ENCODE peak calls at places on chromosome 17, in four cellular contexts. X is A549, V is HepG2, E is K562. H is an unnamed sample.

GRCh38 chr17:76075364-76076099 is 951 bp downstream of the GALR2 start:
- DNase-seq in X (peak), V (no peak), E (no peak), H (no peak)

GRCh38 chr17:11944587-11944986 is 52.7 kb downstream of the ZNF18 start:
- DNase-seq in V (no peak), E (no peak), X (peak), H (no peak)

GRCh38 chr17:81512984-81513668 is 527 bp upstream of the ACTG1 start:
- DNase-seq in X (peak), V (peak), E (peak), H (peak)

GRCh38 chr17:75550139-75550465 is 24.6 kb downstream of the LLGL2 start:
- DNase-seq in X (no peak), E (no peak), V (no peak), H (no peak)

GRCh38 chr17:7476474-7476873 is 3.0 kb downstream of the ZBTB4 start:
- DNase-seq in X (peak), E (peak), V (no peak), H (peak)

GRCh38 chr17:17837380-17837821 is 615 bp upstream of the SREBF1 start:
- DNase-seq in X (peak), V (peak), E (no peak), H (peak)

GRCh38 chr17:42342242-42343008 is 45.8 kb downstream of the STAT3 start:
- DNase-seq in E (peak), X (no peak), V (no peak), H (peak)

GRCh38 chr17:27236710-27237315 is 57.1 kb upstream of the WSB1 start:
- DNase-seq in E (peak), X (peak), V (peak), H (peak)

GRCh38 chr17:54898576-54898975 is 2.1 kb upstream of the TOM1L1 start:
- DNase-seq in E (no peak), X (no peak), V (no peak), H (no peak)

GRCh38 chr17:32835291-32835761 is 41.6 kb downstream of the MYO1D start:
- DNase-seq in E (no peak), V (no peak), X (no peak), H (no peak)

GRCh38 chr17:61178284-61178683 is 221.4 kb upstream of the TBX2 start:
- DNase-seq in V (no peak), E (no peak), X (no peak), H (no peak)

GRCh38 chr17:21061971-21062526 is 19.2 kb upstream of the USP22 start:
- DNase-seq in E (no peak), X (no peak), V (no peak), H (no peak)

GRCh38 chr17:77206557-77206956 is 65.8 kb downstream of the SEC14L1 start:
- DNase-seq in V (no peak), X (no peak), E (no peak), H (peak)

GRCh38 chr17:82645516-82645915 is 2.7 kb downstream of the WDR45B start:
- DNase-seq in X (no peak), E (no peak), V (no peak), H (peak)

GRCh38 chr17:9529033-9529748 is 46.4 kb downstream of the STX8 start:
- DNase-seq in E (peak), X (peak), V (peak), H (peak)

GRCh38 chr17:44097110-44097810 is 26.2 kb downstream of the HDAC5 start:
- DNase-seq in E (peak), V (peak), X (peak), H (peak)

GRCh38 chr17:7558544-7559306 is at the start of gene TNFSF13:
- DNase-seq in E (no peak), X (no peak), V (no peak), H (no peak)

GRCh38 chr17:68533887-68534700 is 21.9 kb downstream of the PRKAR1A start:
- DNase-seq in E (no peak), V (no peak), X (peak), H (peak)

GRCh38 chr17:35082073-35082657 is 18.7 kb upstream of the RFFL start:
- DNase-seq in E (no peak), V (peak), X (no peak), H (peak)

GRCh38 chr17:846901-847777 is 65.0 kb downstream of the MRM3 start:
- DNase-seq in E (no peak), X (no peak), V (no peak), H (peak)

GRCh38 chr17:43530303-43531081 is 15.6 kb downstream of the ETV4 start:
- DNase-seq in V (peak), X (no peak), E (peak), H (peak)

GRCh38 chr17:65023791-65024190 is 32.7 kb downstream of the GNA13 start:
- DNase-seq in E (no peak), V (no peak), X (no peak), H (no peak)

GRCh38 chr17:74190807-74191206 is 12.7 kb upstream of the RPL38 start:
- DNase-seq in X (peak), E (no peak), V (peak), H (no peak)

GRCh38 chr17:81207610-81208581 is 14.9 kb downstream of the CEP131 start:
- DNase-seq in E (no peak), X (no peak), V (no peak), H (no peak)

GRCh38 chr17:72766761-72767356 is 325.6 kb downstream of the SLC39A11 start:
- DNase-seq in X (no peak), E (no peak), V (no peak), H (no peak)

GRCh38 chr17:247767-248166 is 66.3 kb upstream of the DOC2B start:
- DNase-seq in V (no peak), X (no peak), E (no peak), H (no peak)

GRCh38 chr17:50165867-50166517 is at the start of gene SGCA:
- DNase-seq in E (no peak), X (no peak), V (no peak), H (no peak)

GRCh38 chr17:9676742-9677387 is 31.5 kb downstream of the USP43 start:
- DNase-seq in E (no peak), V (peak), X (peak), H (peak)

GRCh38 chr17:75308732-75309629 is 19.7 kb upstream of the SLC25A19 start:
- DNase-seq in X (no peak), E (no peak), V (peak), H (no peak)

GRCh38 chr17:46818929-46819859 is 702 bp upstream of the WNT3 start:
- DNase-seq in V (no peak), E (peak), X (no peak), H (no peak)

GRCh38 chr17:76437467-76438402 is 15.2 kb downstream of the UBE2O start:
- DNase-seq in X (no peak), E (no peak), V (peak), H (no peak)

GRCh38 chr17:83203472-83204221 is 124.2 kb downstream of the METRNL start:
- DNase-seq in E (no peak), X (no peak), V (no peak), H (no peak)

GRCh38 chr17:1557355-1558095 is 5.1 kb downstream of the PITPNA start:
- DNase-seq in E (no peak), X (no peak), V (no peak), H (peak)

GRCh38 chr17:14211778-14212177 is 24.9 kb downstream of the CDRT15 start:
- DNase-seq in E (peak), X (no peak), V (no peak), H (no peak)

GRCh38 chr17:16662936-16663335 is 9.3 kb upstream of the ZNF624 start:
- DNase-seq in V (no peak), E (no peak), X (no peak), H (no peak)

GRCh38 chr17:46943511-46944393 is 20.8 kb downstream of the GOSR2 start:
- DNase-seq in E (peak), X (no peak), V (peak), H (peak)

GRCh38 chr17:69428252-69428980 is 13.9 kb downstream of the MAP2K6 start:
- DNase-seq in X (no peak), E (no peak), V (no peak), H (no peak)

GRCh38 chr17:2982854-2983636 is 80.4 kb downstream of the OR1D5 start:
- DNase-seq in E (peak), X (peak), V (no peak), H (peak)

GRCh38 chr17:63700528-63701441 is 860 bp upstream of the LIMD2 start:
- DNase-seq in X (no peak), V (no peak), E (no peak), H (peak)
- TF ChIP-seq MAZ in X (no peak), V (no peak), E (no peak), H (no peak)

GRCh38 chr17:28572294-28573099 is 1.2 kb upstream of the PIGS start:
- DNase-seq in X (no peak), V (no peak), E (no peak), H (no peak)

GRCh38 chr17:28569446-28569845 is 1.9 kb downstream of the PIGS start:
- DNase-seq in X (no peak), V (no peak), E (no peak), H (no peak)

GRCh38 chr17:28570716-28571254 is 539 bp downstream of the PIGS start:
- DNase-seq in X (peak), E (peak), V (peak), H (no peak)

GRCh38 chr17:28573521-28573920 is 2.2 kb upstream of the PIGS start:
- DNase-seq in E (no peak), V (no peak), X (no peak), H (no peak)

GRCh38 chr17:28571255-28572122 is at the start of gene PIGS:
- DNase-seq in E (peak), X (peak), V (peak), H (peak)
- TF ChIP-seq USF2 in E (no peak), X (no peak), V (no peak), H (no peak)

GRCh38 chr17:63482509-63482908 is 5.6 kb downstream of the ACE start:
- DNase-seq in X (no peak), E (no peak), V (no peak), H (no peak)

GRCh38 chr17:63479495-63480184 is 2.8 kb downstream of the ACE start:
- DNase-seq in E (no peak), X (no peak), V (no peak), H (no peak)

GRCh38 chr17:63481488-63481870 is 4.6 kb downstream of the ACE start:
- DNase-seq in V (no peak), E (no peak), X (no peak), H (no peak)

GRCh38 chr17:63480192-63480784 is 3.4 kb downstream of the ACE start:
- DNase-seq in E (no peak), V (no peak), X (no peak), H (no peak)

GRCh38 chr17:63480826-63481487 is 4.1 kb downstream of the ACE start:
- DNase-seq in E (no peak), V (no peak), X (no peak), H (no peak)
- TF ChIP-seq RAD21 in E (no peak), V (no peak), X (no peak), H (no peak)

DNA sequence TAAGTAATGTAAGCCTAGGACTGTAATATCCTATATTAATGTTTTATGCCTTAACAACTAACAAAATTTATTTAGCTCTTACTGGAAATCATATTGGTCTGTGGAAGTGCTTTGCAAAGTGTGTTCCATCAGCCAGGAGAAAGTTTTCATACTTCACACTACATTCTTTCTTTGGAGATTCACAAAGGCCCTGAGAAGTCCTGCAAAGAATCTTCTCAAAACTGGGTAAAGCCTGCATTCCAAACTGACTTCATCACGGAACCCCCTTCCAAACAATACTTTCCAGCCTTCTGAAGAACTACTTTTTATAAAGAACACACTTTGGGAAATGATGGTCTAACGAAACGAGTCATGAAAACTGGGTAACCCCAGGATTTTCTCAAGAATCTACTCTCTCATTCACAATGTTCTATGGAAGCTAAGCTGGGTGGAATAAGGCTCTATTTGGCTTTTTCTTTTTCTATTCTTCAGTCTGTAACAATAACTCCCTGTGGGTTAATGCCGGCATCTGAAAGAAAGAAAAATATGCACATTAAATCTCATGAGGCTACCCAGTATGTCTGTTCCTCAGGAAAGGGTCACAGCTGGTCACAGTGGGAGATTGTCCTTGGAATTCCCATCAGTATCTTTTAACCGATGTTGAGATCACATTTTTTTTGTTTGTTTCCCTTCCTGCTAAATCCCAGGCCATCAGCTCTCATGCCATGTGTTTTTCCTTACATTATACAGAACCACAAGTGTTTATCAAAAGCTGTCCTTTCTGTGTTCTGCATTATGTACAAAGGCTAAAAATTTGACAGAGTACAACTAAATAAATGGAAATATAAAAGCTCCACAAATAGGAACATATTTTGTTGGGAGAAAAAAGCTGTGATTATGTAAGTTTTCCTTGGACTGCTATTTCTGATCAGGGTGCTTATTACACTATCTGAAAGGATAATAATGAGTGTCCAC is 12.8 kb upstream of the AKAP1 start:
- DNase-seq in V (no peak), E (no peak), X (no peak), H (no peak)
- TF ChIP-seq MAZ in V (no peak), E (no peak), X (no peak), H (no peak)

GRCh38 chr17:79047291-79047920 is 23.4 kb downstream of the C1QTNF1 start:
- DNase-seq in E (no peak), X (no peak), V (no peak), H (no peak)

GRCh38 chr17:79044462-79044861 is 20.5 kb downstream of the C1QTNF1 start:
- DNase-seq in E (no peak), V (no peak), X (no peak), H (no peak)

GRCh38 chr17:79046501-79047280 is 22.7 kb downstream of the C1QTNF1 start:
- DNase-seq in V (no peak), E (no peak), X (no peak), H (no peak)

GRCh38 chr17:79045001-79045729 is 21.2 kb downstream of the C1QTNF1 start:
- DNase-seq in V (no peak), E (no peak), X (no peak), H (no peak)

GRCh38 chr17:79045830-79046500 is 22.0 kb downstream of the C1QTNF1 start:
- DNase-seq in E (peak), V (peak), X (peak), H (peak)
- TF ChIP-seq USF2 in E (peak), V (no peak), X (no peak), H (peak)

GRCh38 chr17:38707678-38708351 is 2.7 kb downstream of the MLLT6 start:
- DNase-seq in E (no peak), X (no peak), V (no peak), H (no peak)

GRCh38 chr17:38706625-38707298 is 1.7 kb downstream of the MLLT6 start:
- DNase-seq in X (no peak), E (peak), V (no peak), H (no peak)

GRCh38 chr17:38705523-38705802 is 390 bp downstream of the MLLT6 start:
- DNase-seq in X (no peak), E (no peak), V (no peak), H (no peak)

GRCh38 chr17:38704645-38705522 is at the start of gene MLLT6:
- DNase-seq in V (peak), X (peak), E (peak), H (peak)

GRCh38 chr17:38705803-38706624 is 941 bp downstream of the MLLT6 start:
- DNase-seq in E (peak), X (peak), V (peak), H (no peak)
- TF ChIP-seq RAD21 in E (no peak), X (no peak), V (no peak), H (no peak)

DNA sequence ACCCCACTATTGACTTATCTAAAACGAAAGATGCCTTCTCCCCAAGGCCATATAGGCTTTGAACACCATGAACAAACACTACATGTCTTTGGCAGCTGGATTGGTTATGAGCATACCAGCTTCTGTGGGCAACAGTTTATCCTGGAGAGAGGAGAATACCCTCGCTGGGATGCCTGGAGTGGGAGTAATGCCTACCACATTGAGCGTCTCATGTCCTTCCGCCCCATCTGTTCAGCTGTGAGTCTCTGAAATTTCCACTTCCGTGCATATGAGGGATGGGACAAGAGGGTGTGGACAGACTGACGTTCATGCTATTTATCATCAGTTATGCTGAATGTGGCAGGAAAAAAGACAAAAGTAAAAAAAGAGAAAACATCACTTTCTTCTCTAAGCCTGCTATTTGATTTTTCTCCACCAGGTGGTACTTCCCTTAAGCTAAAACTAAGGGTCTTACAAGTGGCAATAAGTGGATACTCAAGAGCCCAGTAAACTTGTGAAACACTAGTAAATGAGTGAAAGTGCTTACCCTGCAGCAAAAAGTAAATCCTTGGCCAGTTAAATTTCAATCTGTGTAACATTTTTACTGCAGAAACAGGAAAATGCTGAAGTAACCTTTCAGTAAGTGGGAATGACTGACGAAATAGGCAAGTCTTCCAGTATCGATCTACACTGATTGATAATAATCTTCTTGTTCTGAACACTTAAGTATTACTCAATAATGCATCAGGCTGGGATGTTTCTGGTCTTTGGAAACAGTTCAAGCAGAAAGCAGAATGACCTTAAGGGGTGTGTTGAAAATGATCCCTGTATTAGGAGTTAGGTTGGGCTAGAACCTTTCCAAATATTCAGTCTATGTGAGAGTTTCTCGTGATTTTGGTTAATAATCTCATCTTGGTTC is 5.6 kb downstream of the CRYBA1 start:
- DNase-seq in E (peak), X (peak), V (no peak), H (peak)
- TF ChIP-seq MAZ in E (no peak), X (no peak), V (no peak), H (no peak)

DNA sequence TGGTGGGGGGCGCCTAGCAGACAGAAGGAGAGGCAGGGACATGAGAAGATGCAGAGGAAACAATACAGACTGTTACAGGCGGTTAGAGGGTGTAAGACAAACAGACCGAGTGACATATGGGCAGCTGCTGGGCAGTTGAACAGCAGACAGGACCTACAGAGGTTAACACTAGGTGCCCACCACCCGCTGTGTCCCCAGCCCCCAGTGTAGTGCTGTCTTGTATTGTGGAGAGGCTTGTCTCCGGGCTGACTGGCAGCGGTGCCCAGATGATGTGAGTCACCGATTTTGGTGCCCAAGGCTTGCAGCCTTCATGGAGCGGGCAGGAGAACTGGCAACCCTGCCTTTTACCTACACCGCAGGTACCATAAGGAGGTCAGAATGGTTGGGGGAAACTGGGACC is 2.4 kb upstream of the CXCL16 start:
- DNase-seq in X (no peak), E (no peak), V (no peak), H (no peak)
- TF ChIP-seq USF2 in X (no peak), E (no peak), V (no peak), H (no peak)

GRCh38 chr17:31053076-31053475 is 41.7 kb upstream of the NF1 start:
- DNase-seq in V (no peak), X (no peak), E (no peak), H (no peak)
- TF ChIP-seq RAD21 in V (no peak), X (no peak), E (no peak), H (no peak)

GRCh38 chr17:67443931-67444597 is 67.0 kb downstream of the PITPNC1 start:
- DNase-seq in V (no peak), E (no peak), X (no peak), H (peak)
- TF ChIP-seq MAZ in V (no peak), E (no peak), X (no peak), H (no peak)